ENCODE peak calls at places on chromosome 4, in four cellular contexts. P is vagina; O is CD8-positive, alpha-beta T cell; B is CD4-positive, alpha-beta T cell. Y is an unnamed sample.

GRCh38 chr4:161949941-161950725 is 213.7 kb downstream of the FSTL5 start:
- DNase-seq in P (no peak), O (no peak), B (no peak), Y (no peak)

GRCh38 chr4:48498895-48499294 is 8.8 kb downstream of the ZAR1 start:
- DNase-seq in P (no peak), O (no peak), B (no peak), Y (no peak)

GRCh38 chr4:73822812-73823480 is 13.5 kb upstream of the CXCL6 start:
- DNase-seq in P (no peak), O (no peak), B (no peak), Y (no peak)

GRCh38 chr4:96952610-96953009 is 1112.7 kb downstream of the PDHA2 start:
- DNase-seq in P (no peak), O (no peak), B (no peak), Y (no peak)

GRCh38 chr4:26459054-26459755 is 31.1 kb downstream of the CCKAR start:
- DNase-seq in P (peak; percentile 19), O (no peak), B (no peak), Y (peak; percentile 41)

GRCh38 chr4:27985522-27985921 is 1124.9 kb downstream of the STIM2 start:
- DNase-seq in P (no peak), O (no peak), B (no peak), Y (no peak)

GRCh38 chr4:111556141-111556781 is 589.0 kb upstream of the FAM241A start:
- DNase-seq in P (no peak), O (no peak), B (no peak), Y (no peak)

GRCh38 chr4:128837198-128837597 is 27.7 kb downstream of the JADE1 start:
- DNase-seq in P (no peak), O (no peak), B (no peak), Y (no peak)

GRCh38 chr4:15848191-15848842 is 70.2 kb downstream of the CD38 start:
- DNase-seq in P (no peak), O (no peak), B (no peak), Y (no peak)

GRCh38 chr4:75821966-75822365 is 80.3 kb downstream of the PPEF2 start:
- DNase-seq in P (no peak), O (no peak), B (no peak), Y (no peak)

GRCh38 chr4:27318740-27319139 is 458.1 kb downstream of the STIM2 start:
- DNase-seq in P (no peak), O (no peak), B (no peak), Y (no peak)

GRCh38 chr4:139617702-139618490 is 47.7 kb upstream of the MGST2 start:
- DNase-seq in P (no peak), O (no peak), B (no peak), Y (no peak)

GRCh38 chr4:152996101-152996500 is 60.0 kb downstream of the FHDC1 start:
- DNase-seq in P (no peak), O (no peak), B (no peak), Y (no peak)

GRCh38 chr4:40897557-40898203 is 147.9 kb downstream of the NSUN7 start:
- DNase-seq in P (no peak), O (peak; percentile 70), B (peak; percentile 27), Y (peak; percentile 76)

GRCh38 chr4:86558258-86558657 is 35.9 kb upstream of the PTPN13 start:
- DNase-seq in P (no peak), O (no peak), B (no peak), Y (no peak)

GRCh38 chr4:120857312-120857711 is 65.2 kb downstream of the PRDM5 start:
- DNase-seq in P (no peak), O (no peak), B (no peak), Y (no peak)

GRCh38 chr4:22458112-22458511 is 57.8 kb downstream of the ADGRA3 start:
- DNase-seq in P (no peak), O (no peak), B (no peak), Y (no peak)

GRCh38 chr4:138658518-138658917 is 357.1 kb upstream of the NOCT start:
- DNase-seq in P (no peak), O (no peak), B (no peak), Y (no peak)

GRCh38 chr4:73726000-73726399 is 14.4 kb upstream of the CXCL8 start:
- DNase-seq in P (no peak), O (no peak), B (no peak), Y (no peak)

GRCh38 chr4:24105183-24106039 is 215.6 kb upstream of the PPARGC1A start:
- DNase-seq in P (no peak), O (no peak), B (no peak), Y (no peak)

GRCh38 chr4:126023946-126024345 is 709.2 kb downstream of the FAT4 start:
- DNase-seq in P (no peak), O (no peak), B (no peak), Y (no peak)

GRCh38 chr4:153909672-153910071 is 120.8 kb upstream of the SFRP2 start:
- DNase-seq in P (no peak), O (no peak), B (no peak), Y (no peak)

GRCh38 chr4:88320780-88321373 is 36.5 kb upstream of the PPM1K start:
- DNase-seq in P (no peak), O (peak; percentile 33), B (no peak), Y (no peak)

GRCh38 chr4:173288296-173288695 is 45.9 kb downstream of the HMGB2 start:
- DNase-seq in P (no peak), O (peak; percentile 76), B (peak; percentile 51), Y (no peak)
- TF ChIP-seq CTCF in P (peak; percentile 8), O (peak; percentile 63), B (peak; percentile 68), Y (peak; percentile 62)

DNA sequence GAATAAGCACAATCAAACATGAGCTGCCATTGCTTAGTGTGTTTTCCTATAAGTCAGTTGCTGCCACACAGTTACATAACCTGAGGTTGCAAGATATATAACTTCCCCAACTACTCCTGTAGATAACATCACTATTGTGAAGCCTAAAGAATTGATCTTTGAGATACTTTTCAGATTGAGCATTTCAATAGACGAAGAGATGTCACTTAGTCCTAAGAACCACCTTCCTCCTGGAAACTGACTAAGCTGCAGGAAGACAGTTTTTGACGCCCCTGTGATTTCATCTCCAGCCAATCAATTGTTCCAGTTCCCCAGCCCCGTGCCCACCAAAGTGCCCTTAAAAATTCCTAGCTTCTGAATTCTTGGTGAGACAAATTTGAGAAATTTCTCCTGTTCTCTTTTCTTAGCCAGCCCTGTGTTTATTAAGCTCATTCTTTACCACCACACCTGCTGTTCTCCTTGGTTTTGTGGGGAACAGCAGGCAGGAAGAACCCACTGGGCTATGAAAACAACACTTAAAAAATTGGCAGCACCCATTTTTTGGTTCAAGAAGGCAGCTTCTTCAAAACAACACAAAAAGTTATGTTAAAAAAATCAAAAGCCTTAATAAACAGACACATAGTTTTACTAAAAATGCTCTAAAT is 317.1 kb upstream of the PABPC4L start:
- DNase-seq in P (no peak), O (no peak), B (no peak), Y (no peak)
- TF ChIP-seq CTCF in P (no peak), O (no peak), B (no peak), Y (no peak)

DNA sequence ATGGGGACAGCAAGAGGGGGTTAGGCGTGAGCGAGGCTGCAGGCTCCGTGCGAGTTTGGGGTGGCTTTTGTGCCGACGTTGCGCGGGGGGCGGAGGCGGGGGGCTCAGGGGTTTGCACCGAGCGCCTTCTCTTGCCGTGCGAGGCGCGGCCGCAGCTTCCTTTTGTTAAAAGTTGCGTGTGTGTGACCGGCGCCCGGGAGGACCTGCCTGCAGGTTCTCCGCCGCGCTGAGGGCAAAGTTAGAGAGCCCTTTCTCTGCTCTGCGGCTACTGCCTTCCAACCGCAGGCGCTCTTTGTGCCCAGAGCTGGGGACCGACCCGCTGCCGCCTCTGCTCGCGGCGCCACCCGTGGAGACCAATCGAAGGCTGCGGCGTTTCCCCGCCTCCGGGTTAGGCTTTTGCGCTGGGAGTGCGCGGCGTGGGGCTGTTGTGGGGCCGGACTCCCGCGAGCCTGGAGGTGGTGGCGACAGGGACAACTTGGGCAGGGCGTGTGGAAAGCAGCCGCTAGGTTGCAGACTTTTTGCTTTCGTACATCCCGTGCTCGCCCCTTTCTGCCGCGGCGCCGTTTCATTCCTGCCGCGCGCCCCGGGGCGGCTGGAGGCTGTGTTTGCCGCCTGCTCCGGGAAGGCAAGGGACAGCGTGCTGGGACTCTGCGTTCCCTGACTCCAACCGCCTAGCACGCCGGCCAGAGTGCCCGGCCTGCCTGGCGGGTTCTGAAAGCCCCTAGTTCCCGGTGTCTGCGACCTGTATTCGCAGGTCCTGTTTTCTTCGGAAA is 750 bp downstream of the KIT start:
- DNase-seq in P (no peak), O (no peak), B (no peak), Y (no peak)
- TF ChIP-seq CTCF in P (no peak), O (no peak), B (no peak), Y (no peak)

DNA sequence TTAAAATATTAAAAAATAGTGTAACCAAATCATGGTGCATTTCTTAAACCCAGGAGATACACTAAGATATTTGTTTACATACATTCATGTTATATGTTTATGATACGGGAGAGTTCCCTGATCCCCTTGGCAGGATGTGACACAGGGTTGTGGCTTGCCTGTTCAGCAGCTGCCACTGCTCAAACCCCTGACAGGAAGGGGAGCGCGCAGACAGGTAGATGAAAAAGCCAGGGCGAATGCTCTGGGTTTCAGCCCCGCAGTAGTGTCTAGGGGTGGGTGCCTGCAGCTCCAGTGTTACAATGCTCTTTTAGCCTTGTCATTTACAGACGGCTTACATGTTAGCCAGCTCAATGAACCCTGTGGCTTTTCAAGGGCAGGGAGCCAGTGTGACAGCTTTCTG is 1343.8 kb upstream of the IGFBP7 start:
- DNase-seq in P (no peak), O (no peak), B (no peak), Y (no peak)
- TF ChIP-seq CTCF in P (no peak), O (no peak), B (no peak), Y (no peak)

GRCh38 chr4:80263541-80264351 is 2.7 kb upstream of the FGF5 start:
- DNase-seq in P (no peak), O (no peak), B (no peak), Y (no peak)
- TF ChIP-seq CTCF in P (no peak), O (no peak), B (no peak), Y (no peak)

GRCh38 chr4:146061610-146062324 is 113.8 kb upstream of the LSM6 start:
- DNase-seq in P (no peak), O (no peak), B (no peak), Y (no peak)

GRCh38 chr4:146059865-146060264 is 115.7 kb upstream of the LSM6 start:
- DNase-seq in P (no peak), O (no peak), B (no peak), Y (no peak)

GRCh38 chr4:146059153-146059552 is 116.4 kb upstream of the LSM6 start:
- DNase-seq in P (no peak), O (no peak), B (no peak), Y (no peak)

GRCh38 chr4:146062325-146062715 is 113.2 kb upstream of the LSM6 start:
- DNase-seq in P (no peak), O (no peak), B (no peak), Y (no peak)

GRCh38 chr4:146058531-146058930 is 117.0 kb upstream of the LSM6 start:
- DNase-seq in P (no peak), O (no peak), B (no peak), Y (no peak)
- TF ChIP-seq CTCF in P (no peak), O (no peak), B (no peak), Y (no peak)